ENCODE peak calls at places on chromosome X, in seven cellular contexts. B, V, N, K, E, P and X are unnamed samples.

GRCh38 chrX:46597774-46598173 is 24.2 kb downstream of the CHST7 start:
- DNase-seq in P (no peak), E (peak; percentile 62), K (no peak), V (no peak), N (no peak), B (no peak), X (no peak)

GRCh38 chrX:9728271-9728670 is 37.4 kb downstream of the GPR143 start:
- DNase-seq in E (no peak), V (no peak), P (no peak), K (no peak), B (no peak), N (no peak), X (no peak)

GRCh38 chrX:154758696-154759095 is 4.0 kb upstream of the DKC1 start:
- DNase-seq in N (no peak), E (no peak), K (no peak), B (no peak), P (no peak), V (no peak), X (no peak)

GRCh38 chrX:46251755-46252154 is 293.5 kb downstream of the ZNF674 start:
- DNase-seq in N (no peak), K (no peak), E (peak; percentile 9), V (no peak), B (peak; percentile 42), P (no peak), X (peak; percentile 82)

GRCh38 chrX:73964607-73965006 is 339.4 kb upstream of the ZCCHC13 start:
- DNase-seq in P (no peak), V (no peak), B (no peak), N (no peak), E (no peak), K (no peak), X (no peak)

GRCh38 chrX:17635231-17635630 is 102.1 kb upstream of the SCML1 start:
- DNase-seq in B (peak; percentile 60), E (no peak), K (no peak), P (no peak), N (no peak), V (peak; percentile 13), X (no peak)

GRCh38 chrX:105136786-105137185 is 83.7 kb downstream of the TEX13A start:
- DNase-seq in K (no peak), P (no peak), V (no peak), E (no peak), B (no peak), N (no peak), X (peak; percentile 0)

GRCh38 chrX:43552166-43552565 is 103.9 kb upstream of the MAOA start:
- DNase-seq in K (no peak), P (no peak), V (no peak), B (no peak), E (no peak), N (no peak), X (peak; percentile 56)

GRCh38 chrX:16119353-16120220 is 3.8 kb upstream of the GRPR start:
- DNase-seq in K (no peak), V (no peak), N (no peak), P (no peak), E (no peak), B (no peak), X (no peak)

GRCh38 chrX:48835524-48836329 is at the start of gene PCSK1N:
- DNase-seq in K (no peak), E (no peak), V (peak; percentile 24), P (no peak), B (no peak), N (no peak), X (peak; percentile 62)

GRCh38 chrX:154529206-154529612 is 13.2 kb upstream of the FAM3A start:
- DNase-seq in N (no peak), K (no peak), B (no peak), P (no peak), V (no peak), E (no peak), X (peak; percentile 81)

GRCh38 chrX:10190367-10190766 is 33.6 kb downstream of the CLCN4 start:
- DNase-seq in E (peak; percentile 79), K (peak; percentile 1), V (peak; percentile 26), N (no peak), B (peak; percentile 80), P (peak; percentile 41), X (peak; percentile 74)